ENCODE peak calls at places on chromosomes 1 and 21, in eight cellular contexts. E, K, U, C, P, T, G and Q are unnamed samples.

GRCh38 chr1:150366416-150367296 is 2.7 kb downstream of the RPRD2 start:
- DNase-seq in E (no peak), K (no peak), U (no peak), C (no peak), P (no peak), T (no peak), G (no peak), Q (no peak)

GRCh38 chr1:210132582-210132981 is 100.0 kb upstream of the SERTAD4 start:
- DNase-seq in E (no peak), K (no peak), U (no peak), C (no peak), P (no peak), T (no peak), G (peak), Q (no peak)

GRCh38 chr1:25020851-25021585 is 90.9 kb upstream of the RUNX3 start:
- DNase-seq in E (no peak), K (no peak), U (peak), C (no peak), P (no peak), T (no peak), G (no peak), Q (no peak)

GRCh38 chr1:116127123-116127847 is 16.1 kb downstream of the MAB21L3 start:
- DNase-seq in E (no peak), K (no peak), U (no peak), C (no peak), P (no peak), T (no peak), G (no peak), Q (no peak)

GRCh38 chr1:181390350-181391080 is 92.8 kb upstream of the CACNA1E start:
- DNase-seq in E (no peak), K (no peak), U (no peak), C (no peak), P (no peak), T (no peak), G (no peak), Q (no peak)

GRCh38 chr21:37790905-37791304 is 125.4 kb downstream of the KCNJ6 start:
- DNase-seq in E (no peak), K (no peak), U (no peak), C (no peak), P (no peak), T (no peak), G (no peak), Q (no peak)

GRCh38 chr1:109425902-109426277 is 358 bp downstream of the PSMA5 start:
- DNase-seq in E (peak), K (peak), U (no peak), C (peak), P (peak), T (no peak), G (peak), Q (no peak)

GRCh38 chr21:35658242-35658641 is 402.1 kb downstream of the SETD4 start:
- DNase-seq in E (no peak), K (no peak), U (no peak), C (no peak), P (no peak), T (no peak), G (no peak), Q (no peak)

GRCh38 chr1:37602750-37603694 is 7.3 kb upstream of the GNL2 start:
- DNase-seq in E (no peak), K (no peak), U (peak), C (no peak), P (peak), T (no peak), G (peak), Q (no peak)